ENCODE peak calls at places on chromosomes 7 and 10, in four cellular contexts. S is mammary epithelial cell, D is IMR-90, Z is HepG2. L is an unnamed sample.

GRCh38 chr10:112585052-112585451 is 138.0 kb downstream of the VTI1A start:
- DNase-seq in S (peak), Z (no peak), D (peak), L (no peak)

GRCh38 chr7:158809596-158809995 is 19.7 kb downstream of the ESYT2 start:
- DNase-seq in D (peak), S (no peak), Z (no peak), L (no peak)

GRCh38 chr7:151856516-151856915 is 20.4 kb downstream of the PRKAG2 start:
- DNase-seq in D (no peak), S (no peak), Z (no peak), L (no peak)

GRCh38 chr10:47023237-47024045 is 112.2 kb downstream of the PTPN20 start:
- DNase-seq in D (no peak), Z (no peak), S (no peak), L (no peak)

GRCh38 chr7:66013938-66014337 is 31.9 kb upstream of the GUSB start:
- DNase-seq in D (peak), S (peak), Z (peak), L (peak)

GRCh38 chr10:94591461-94592205 is 46.0 kb downstream of the HELLS start:
- DNase-seq in Z (no peak), S (no peak), D (no peak), L (no peak)

GRCh38 chr10:5117021-5117420 is 22.8 kb downstream of the AKR1C3 start:
- DNase-seq in S (no peak), D (no peak), Z (no peak), L (peak)

GRCh38 chr7:29077181-29077580 is 69.2 kb downstream of the CPVL start:
- DNase-seq in D (no peak), Z (no peak), S (no peak), L (no peak)

GRCh38 chr10:67506083-67506756 is 189.8 kb downstream of the CTNNA3 start:
- DNase-seq in D (no peak), S (no peak), Z (no peak), L (no peak)

GRCh38 chr10:68408898-68409518 is 1.9 kb upstream of the RUFY2 start:
- DNase-seq in Z (no peak), S (no peak), D (no peak), L (no peak)

GRCh38 chr7:155930061-155930460 is 117.8 kb upstream of the SHH start:
- DNase-seq in D (no peak), S (no peak), Z (no peak), L (no peak)
- H2AFZ ChIP-seq in D (no peak), S (no peak), Z (no peak), L (no peak)

DNA sequence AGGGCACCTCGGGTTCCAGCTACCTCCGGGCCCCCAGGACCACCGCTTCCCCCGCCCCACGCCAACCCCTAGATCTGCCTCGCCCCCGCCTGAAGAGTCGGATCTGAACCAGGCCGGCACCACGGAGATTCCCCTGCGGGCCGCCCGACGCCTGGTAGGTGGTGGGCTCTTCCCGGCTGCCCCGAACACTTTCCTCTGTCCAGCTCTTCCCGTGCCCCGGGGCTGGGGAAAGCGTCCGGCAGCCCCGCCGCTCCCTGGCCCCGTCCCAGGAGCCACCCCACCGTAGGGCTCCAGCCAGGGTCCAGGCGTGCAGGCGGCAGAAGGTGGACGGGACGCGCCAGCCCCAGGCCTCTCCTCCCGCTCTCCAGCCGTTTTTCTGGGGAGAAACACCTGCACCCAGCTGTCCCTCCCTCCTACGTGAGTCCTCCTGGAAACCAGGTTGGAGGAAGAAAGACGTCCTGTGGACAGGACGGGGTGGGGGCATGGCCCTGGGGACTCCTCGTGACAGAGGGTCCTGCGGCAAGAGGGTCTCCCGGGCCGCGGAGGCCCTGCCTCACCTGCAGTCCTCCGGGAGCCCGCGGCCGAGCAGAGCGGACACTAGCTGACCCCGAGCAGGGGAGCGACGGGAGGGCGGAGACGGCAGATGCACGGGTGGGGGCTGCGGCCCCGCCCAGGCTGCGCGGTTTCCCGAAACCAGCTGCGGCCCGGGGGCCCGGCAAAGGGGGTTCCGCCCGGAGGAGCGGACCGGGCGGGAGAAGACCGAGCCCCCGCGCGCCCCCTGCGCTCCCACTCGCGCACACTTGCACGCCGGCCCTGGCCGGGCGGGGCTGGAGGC is at the start of gene TMEM176B:
- DNase-seq in S (no peak), D (no peak), Z (no peak), L (no peak)
- H2AFZ ChIP-seq in S (no peak), D (peak), Z (no peak), L (no peak)

GRCh38 chr7:140242057-140243031 is 65.6 kb upstream of the KDM7A start:
- DNase-seq in S (no peak), D (no peak), Z (peak), L (peak)
- H2AFZ ChIP-seq in S (no peak), D (no peak), Z (no peak), L (no peak)

GRCh38 chr7:37806152-37806551 is 42.2 kb upstream of the NME8 start:
- DNase-seq in Z (no peak), S (no peak), D (no peak), L (no peak)
- H2AFZ ChIP-seq in Z (no peak), S (no peak), D (no peak), L (no peak)

DNA sequence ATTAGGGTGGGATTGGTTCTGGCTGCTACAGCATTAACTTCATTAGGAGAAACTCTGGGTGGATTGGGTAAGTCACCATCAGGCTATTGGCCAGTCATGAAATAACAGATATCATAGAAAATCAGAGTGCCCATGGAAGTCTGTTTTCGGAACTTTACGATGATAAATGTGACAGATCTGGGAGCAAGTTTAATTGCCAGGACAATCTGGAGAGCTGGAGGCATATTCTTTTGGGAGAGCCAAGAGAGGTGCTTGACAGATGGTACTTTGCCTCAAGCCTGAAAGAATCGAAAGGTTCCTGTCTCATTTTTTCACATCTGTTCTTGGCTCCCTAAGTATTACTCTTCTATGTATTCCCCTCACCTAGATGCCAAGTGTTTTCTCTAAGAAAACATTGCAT is 369.9 kb downstream of the CNTNAP2 start:
- DNase-seq in Z (no peak), D (no peak), S (no peak), L (no peak)
- H2AFZ ChIP-seq in Z (no peak), D (no peak), S (no peak), L (no peak)